ENCODE peak calls at places on chromosome 5, in seven cellular contexts. A, T, R, C, V, K and I are unnamed samples.

GRCh38 chr5:43037929-43038510 is 2.1 kb downstream of the ANXA2R start:
- DNase-seq in A (peak), T (no peak), R (peak), C (no peak), V (no peak), K (peak), I (no peak)

GRCh38 chr5:124645396-124645795 is 101.0 kb downstream of the ZNF608 start:
- DNase-seq in A (no peak), T (no peak), R (peak), C (no peak), V (no peak), K (no peak), I (no peak)

GRCh38 chr5:100802188-100802587 is 100.9 kb downstream of the ST8SIA4 start:
- DNase-seq in A (no peak), T (no peak), R (no peak), C (no peak), V (no peak), K (no peak), I (no peak)

GRCh38 chr5:149576021-149576420 is 5.3 kb upstream of the ARHGEF37 start:
- DNase-seq in A (no peak), T (no peak), R (no peak), C (no peak), V (no peak), K (no peak), I (no peak)

GRCh38 chr5:103174147-103174546 is 54.0 kb downstream of the PPIP5K2 start:
- DNase-seq in A (peak), T (no peak), R (no peak), C (no peak), V (no peak), K (no peak), I (no peak)

GRCh38 chr5:178404987-178405386 is 172.4 kb upstream of the PHYKPL start:
- DNase-seq in A (no peak), T (no peak), R (no peak), C (no peak), V (no peak), K (no peak), I (no peak)

GRCh38 chr5:177602458-177602830 is 2.5 kb downstream of the B4GALT7 start:
- DNase-seq in A (no peak), T (no peak), R (no peak), C (no peak), V (no peak), K (no peak), I (no peak)

GRCh38 chr5:178460598-178461425 is 129.4 kb downstream of the COL23A1 start:
- DNase-seq in A (no peak), T (peak), R (peak), C (peak), V (peak), K (no peak), I (no peak)

GRCh38 chr5:162209005-162209605 is 141.5 kb downstream of the GABRG2 start:
- DNase-seq in A (no peak), T (peak), R (peak), C (peak), V (peak), K (no peak), I (no peak)

GRCh38 chr5:71893451-71893850 is 174.4 kb downstream of the CARTPT start:
- DNase-seq in A (peak), T (no peak), R (no peak), C (no peak), V (no peak), K (no peak), I (peak)

GRCh38 chr5:37248387-37248969 is 698 bp downstream of the CPLANE1 start:
- DNase-seq in A (peak), T (no peak), R (peak), C (no peak), V (no peak), K (no peak), I (no peak)

GRCh38 chr5:8628521-8628920 is 759.6 kb downstream of the MTRR start:
- DNase-seq in A (no peak), T (no peak), R (no peak), C (no peak), V (no peak), K (no peak), I (no peak)

GRCh38 chr5:125551246-125551645 is 804.8 kb upstream of the ZNF608 start:
- DNase-seq in A (peak), T (no peak), R (no peak), C (no peak), V (no peak), K (no peak), I (peak)

GRCh38 chr5:58228896-58229295 is 231.0 kb downstream of the PLK2 start:
- DNase-seq in A (no peak), T (no peak), R (no peak), C (no peak), V (no peak), K (no peak), I (no peak)

GRCh38 chr5:159780246-159780645 is 136.0 kb upstream of the ADRA1B start:
- DNase-seq in A (no peak), T (no peak), R (no peak), C (no peak), V (no peak), K (no peak), I (no peak)

GRCh38 chr5:83430130-83431010 is 41.2 kb upstream of the VCAN start:
- DNase-seq in A (peak), T (peak), R (peak), C (peak), V (peak), K (peak), I (peak)

GRCh38 chr5:72167790-72168189 is 60.5 kb downstream of the MAP1B start:
- DNase-seq in A (peak), T (no peak), R (no peak), C (no peak), V (no peak), K (no peak), I (no peak)

GRCh38 chr5:81286059-81286617 is 15.2 kb upstream of the ZCCHC9 start:
- DNase-seq in A (no peak), T (no peak), R (no peak), C (no peak), V (no peak), K (no peak), I (no peak)

GRCh38 chr5:14011089-14012004 is 66.9 kb upstream of the DNAH5 start:
- DNase-seq in A (peak), T (peak), R (peak), C (peak), V (peak), K (no peak), I (peak)

GRCh38 chr5:1809416-1810035 is 8.3 kb downstream of the NDUFS6 start:
- DNase-seq in A (no peak), T (no peak), R (no peak), C (no peak), V (no peak), K (no peak), I (no peak)

GRCh38 chr5:67281874-67282273 is 85.3 kb upstream of the CD180 start:
- DNase-seq in A (no peak), T (no peak), R (no peak), C (no peak), V (no peak), K (no peak), I (no peak)

GRCh38 chr5:109936091-109936490 is 246.4 kb downstream of the MAN2A1 start:
- DNase-seq in A (no peak), T (no peak), R (peak), C (no peak), V (no peak), K (no peak), I (no peak)

GRCh38 chr5:173890195-173890951 is 2.2 kb downstream of the CPEB4 start:
- DNase-seq in A (peak), T (peak), R (no peak), C (peak), V (no peak), K (no peak), I (no peak)

GRCh38 chr5:149195337-149195887 is 54.1 kb downstream of the ABLIM3 start:
- DNase-seq in A (no peak), T (no peak), R (no peak), C (no peak), V (no peak), K (no peak), I (no peak)

GRCh38 chr5:57735754-57736153 is 253.1 kb upstream of the ACTBL2 start:
- DNase-seq in A (peak), T (no peak), R (peak), C (no peak), V (no peak), K (no peak), I (peak)

GRCh38 chr5:159805021-159805420 is 111.3 kb upstream of the ADRA1B start:
- DNase-seq in A (peak), T (no peak), R (no peak), C (no peak), V (no peak), K (no peak), I (no peak)

GRCh38 chr5:172953776-172954189 is 5.4 kb upstream of the RPL26L1 start:
- DNase-seq in A (peak), T (no peak), R (peak), C (no peak), V (no peak), K (no peak), I (no peak)

GRCh38 chr5:64418013-64418412 is 87.8 kb upstream of the RGS7BP start:
- DNase-seq in A (no peak), T (no peak), R (no peak), C (no peak), V (no peak), K (no peak), I (no peak)

GRCh38 chr5:138461343-138462125 is 3.7 kb upstream of the EGR1 start:
- DNase-seq in A (peak), T (no peak), R (peak), C (no peak), V (no peak), K (no peak), I (no peak)